ENCODE peak calls at places on chromosomes 12 and 14, in six cellular contexts. Q is activated naive CD4-positive, alpha-beta T cell treated with anti-CD3 and anti-CD28 coated beads, Interleukin-2, amount 50 U/mL, for 72 hours; S is left cardiac atrium; W is right lobe of liver; D is stimulated activated memory B cell treated with anti-CD40 and anti-IgM and Interleukin-4, amounts not matched to agents 10 μg/mL and 1 μg/mL and 100 μg/mL, for 72 hours; I is SK-N-SH treated with all-trans-retinoic acid at 6 μM for 48 hours. B is an unnamed sample.

GRCh38 chr12:127239781-127240180 is 1027.2 kb upstream of the TMEM132C start:
- ATAC-seq in I (no peak), Q (no peak), W (no peak), S (no peak), D (no peak), B (no peak)

GRCh38 chr12:6742833-6743232 is 10.1 kb downstream of the MLF2 start:
- ATAC-seq in S (no peak), Q (peak), I (no peak), D (no peak), W (no peak), B (no peak)

GRCh38 chr14:49977126-49977841 is 84.4 kb downstream of the ARF6 start:
- ATAC-seq in W (peak), I (no peak), Q (peak), S (no peak), D (peak), B (no peak)

GRCh38 chr12:31765931-31766330 is 37.1 kb upstream of the AMN1 start:
- ATAC-seq in S (no peak), D (no peak), I (no peak), Q (no peak), W (peak), B (no peak)

GRCh38 chr12:110556705-110557104 is 26.4 kb downstream of the PPTC7 start:
- ATAC-seq in S (peak), W (no peak), I (no peak), D (no peak), Q (no peak), B (no peak)

GRCh38 chr14:55122441-55122986 is 6.5 kb upstream of the LGALS3 start:
- ATAC-seq in I (peak), D (no peak), W (peak), Q (no peak), S (peak), B (no peak)

GRCh38 chr14:94710731-94711130 is 59.2 kb downstream of the GSC start:
- ATAC-seq in D (no peak), S (no peak), W (no peak), Q (no peak), I (no peak), B (no peak)

GRCh38 chr12:62891805-62892549 is 43.0 kb downstream of the PPM1H start:
- ATAC-seq in Q (peak), D (no peak), S (no peak), W (no peak), I (no peak), B (no peak)

GRCh38 chr12:26195641-26196423 is 459 bp downstream of the SSPN start:
- ATAC-seq in W (peak), I (peak), D (peak), Q (peak), S (peak), B (peak)

B was measured in gastroesophageal sphincter.